ENCODE peak calls at places on chromosomes 6 and 20, in six cellular contexts. One of them, this sample, is unnamed.

GRCh38 chr6:17867880-17868279 is 119.6 kb downstream of the KIF13A start:
- DNase-seq in transverse colon: no peak
- DNase-seq in GM23248: peak; percentile 76
- DNase-seq in BJ: peak; percentile 53
- DNase-seq in mammary epithelial cell: peak; percentile 24
- DNase-seq in skeletal muscle cell: peak; percentile 38
- DNase-seq in this sample: peak; percentile 59

GRCh38 chr6:149261364-149261763 is 56.1 kb upstream of the TAB2 start:
- DNase-seq in BJ: no peak
- DNase-seq in skeletal muscle cell: no peak
- DNase-seq in GM23248: no peak
- DNase-seq in mammary epithelial cell: no peak
- DNase-seq in transverse colon: no peak
- DNase-seq in this sample: no peak

GRCh38 chr6:137277971-137278602 is 58.9 kb upstream of the IFNGR1 start:
- DNase-seq in BJ: peak; percentile 47
- DNase-seq in skeletal muscle cell: peak; percentile 36
- DNase-seq in transverse colon: no peak
- DNase-seq in mammary epithelial cell: peak; percentile 68
- DNase-seq in GM23248: peak; percentile 89
- DNase-seq in this sample: peak; percentile 66

GRCh38 chr6:157912326-157912725 is 69.3 kb upstream of the SYNJ2 start:
- DNase-seq in BJ: peak; percentile 50
- DNase-seq in mammary epithelial cell: peak; percentile 6
- DNase-seq in transverse colon: no peak
- DNase-seq in GM23248: peak; percentile 96
- DNase-seq in skeletal muscle cell: peak; percentile 79
- DNase-seq in this sample: no peak

GRCh38 chr6:44485601-44486000 is 98.1 kb downstream of the CDC5L start:
- DNase-seq in skeletal muscle cell: no peak
- DNase-seq in transverse colon: no peak
- DNase-seq in mammary epithelial cell: no peak
- DNase-seq in BJ: no peak
- DNase-seq in GM23248: no peak
- DNase-seq in this sample: no peak

GRCh38 chr20:61887694-61888093 is 178.0 kb downstream of the TAF4 start:
- DNase-seq in skeletal muscle cell: no peak
- DNase-seq in transverse colon: no peak
- DNase-seq in GM23248: no peak
- DNase-seq in mammary epithelial cell: no peak
- DNase-seq in BJ: no peak
- DNase-seq in this sample: no peak

GRCh38 chr6:166007349-166008263 is 160.0 kb downstream of the TBXT start:
- DNase-seq in transverse colon: peak; percentile 54
- DNase-seq in skeletal muscle cell: peak; percentile 78
- DNase-seq in mammary epithelial cell: no peak
- DNase-seq in GM23248: peak; percentile 78
- DNase-seq in BJ: no peak
- DNase-seq in this sample: peak; percentile 70

GRCh38 chr6:38774933-38775707 is 60.0 kb downstream of the DNAH8 start:
- DNase-seq in BJ: no peak
- DNase-seq in GM23248: no peak
- DNase-seq in mammary epithelial cell: no peak
- DNase-seq in transverse colon: no peak
- DNase-seq in skeletal muscle cell: no peak
- DNase-seq in this sample: no peak

GRCh38 chr6:161117329-161117707 is 125.7 kb downstream of the MAP3K4 start:
- DNase-seq in GM23248: no peak
- DNase-seq in mammary epithelial cell: no peak
- DNase-seq in skeletal muscle cell: no peak
- DNase-seq in transverse colon: no peak
- DNase-seq in BJ: no peak
- DNase-seq in this sample: no peak

GRCh38 chr20:43974665-43975064 is 60.0 kb downstream of the TOX2 start:
- DNase-seq in GM23248: no peak
- DNase-seq in BJ: no peak
- DNase-seq in mammary epithelial cell: peak; percentile 30
- DNase-seq in skeletal muscle cell: no peak
- DNase-seq in transverse colon: no peak
- DNase-seq in this sample: no peak

GRCh38 chr6:104572901-104573300 is 286.8 kb downstream of the HACE1 start:
- DNase-seq in GM23248: no peak
- DNase-seq in skeletal muscle cell: no peak
- DNase-seq in mammary epithelial cell: no peak
- DNase-seq in BJ: no peak
- DNase-seq in transverse colon: no peak
- DNase-seq in this sample: no peak

GRCh38 chr6:159693894-159694545 is 979 bp upstream of the SOD2 start:
- DNase-seq in skeletal muscle cell: no peak
- DNase-seq in transverse colon: peak; percentile 71
- DNase-seq in mammary epithelial cell: no peak
- DNase-seq in GM23248: peak; percentile 31
- DNase-seq in BJ: no peak
- DNase-seq in this sample: peak; percentile 71

GRCh38 chr6:151236668-151237401 is 2.9 kb upstream of the AKAP12 start:
- DNase-seq in transverse colon: no peak
- DNase-seq in mammary epithelial cell: no peak
- DNase-seq in GM23248: no peak
- DNase-seq in BJ: no peak
- DNase-seq in skeletal muscle cell: no peak
- DNase-seq in this sample: no peak

GRCh38 chr6:151241853-151242252 is 2.1 kb downstream of the AKAP12 start:
- DNase-seq in mammary epithelial cell: no peak
- DNase-seq in skeletal muscle cell: no peak
- DNase-seq in GM23248: no peak
- DNase-seq in BJ: no peak
- DNase-seq in transverse colon: no peak
- DNase-seq in this sample: no peak

GRCh38 chr6:151240036-151240685 is 394 bp downstream of the AKAP12 start:
- DNase-seq in GM23248: peak; percentile 79
- DNase-seq in skeletal muscle cell: peak; percentile 52
- DNase-seq in mammary epithelial cell: peak; percentile 45
- DNase-seq in BJ: no peak
- DNase-seq in transverse colon: peak; percentile 72
- DNase-seq in this sample: peak; percentile 91

GRCh38 chr6:151240861-151241642 is 1.3 kb downstream of the AKAP12 start:
- DNase-seq in GM23248: peak; percentile 72
- DNase-seq in transverse colon: peak; percentile 28
- DNase-seq in mammary epithelial cell: peak; percentile 66
- DNase-seq in BJ: no peak
- DNase-seq in skeletal muscle cell: peak; percentile 36
- DNase-seq in this sample: peak; percentile 82

DNA sequence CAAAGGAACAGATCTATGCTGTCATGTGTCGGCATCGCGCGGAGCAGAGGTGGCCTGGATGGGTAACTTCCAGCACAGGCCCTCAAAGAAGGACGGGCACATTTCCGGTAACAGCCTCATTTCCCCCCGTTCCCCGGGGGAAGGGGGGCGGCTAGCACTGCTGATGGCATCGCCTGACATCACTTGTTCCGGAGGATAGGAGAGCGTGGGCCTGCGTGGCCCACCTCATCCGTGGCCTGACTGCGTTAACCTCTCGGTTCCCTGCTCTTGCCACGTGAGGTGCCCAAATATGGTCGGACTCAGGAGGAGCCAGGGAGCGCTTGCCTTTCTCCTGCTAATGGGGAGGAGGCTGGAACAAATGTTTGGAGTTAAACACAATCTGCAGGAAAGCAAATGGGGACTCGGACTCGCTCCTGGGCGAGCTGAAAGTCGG is at the start of gene AKAP12:
- DNase-seq in BJ: no peak
- DNase-seq in GM23248: peak; percentile 54
- DNase-seq in transverse colon: peak; percentile 27
- DNase-seq in mammary epithelial cell: no peak
- DNase-seq in skeletal muscle cell: no peak
- DNase-seq in this sample: peak; percentile 80
- H3K4me3 ChIP-seq in BJ: peak within 1 kb of the TSS; percentile 88
- H3K4me3 ChIP-seq in GM23248: peak within 1 kb of the TSS; percentile 80
- H3K4me3 ChIP-seq in transverse colon: peak within 1 kb of the TSS; percentile 91
- H3K4me3 ChIP-seq in mammary epithelial cell: peak within 1 kb of the TSS; percentile 77
- H3K4me3 ChIP-seq in skeletal muscle cell: peak within 1 kb of the TSS; percentile 80
- H3K4me3 ChIP-seq in this sample: peak within 1 kb of the TSS; percentile 92

DNA sequence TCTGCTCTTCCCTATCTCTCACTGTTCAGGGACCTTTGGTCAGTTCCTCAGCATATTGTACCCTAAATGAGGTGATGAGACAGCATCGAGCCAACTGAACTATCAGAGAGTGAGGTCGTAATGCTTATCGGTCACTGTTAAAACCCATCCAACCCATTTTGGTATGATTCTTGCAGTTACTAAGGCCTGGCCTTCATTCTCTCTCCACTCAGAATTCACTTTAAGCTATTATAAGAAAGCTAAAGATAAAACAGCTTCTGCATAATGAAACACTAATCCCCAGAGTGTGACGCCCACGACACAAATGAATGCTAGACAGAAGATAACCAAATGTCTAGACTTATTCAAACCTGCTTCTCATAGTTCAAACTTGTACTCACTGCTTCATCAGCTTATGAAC is 175.8 kb downstream of the GMPR start:
- DNase-seq in mammary epithelial cell: no peak
- DNase-seq in GM23248: no peak
- DNase-seq in transverse colon: no peak
- DNase-seq in BJ: no peak
- DNase-seq in skeletal muscle cell: no peak
- DNase-seq in this sample: no peak
- H3K4me3 ChIP-seq in mammary epithelial cell: no peak overlapping the region
- H3K4me3 ChIP-seq in GM23248: no peak overlapping the region
- H3K4me3 ChIP-seq in transverse colon: no peak overlapping the region
- H3K4me3 ChIP-seq in BJ: no peak overlapping the region
- H3K4me3 ChIP-seq in skeletal muscle cell: no peak overlapping the region
- H3K4me3 ChIP-seq in this sample: no peak overlapping the region

DNA sequence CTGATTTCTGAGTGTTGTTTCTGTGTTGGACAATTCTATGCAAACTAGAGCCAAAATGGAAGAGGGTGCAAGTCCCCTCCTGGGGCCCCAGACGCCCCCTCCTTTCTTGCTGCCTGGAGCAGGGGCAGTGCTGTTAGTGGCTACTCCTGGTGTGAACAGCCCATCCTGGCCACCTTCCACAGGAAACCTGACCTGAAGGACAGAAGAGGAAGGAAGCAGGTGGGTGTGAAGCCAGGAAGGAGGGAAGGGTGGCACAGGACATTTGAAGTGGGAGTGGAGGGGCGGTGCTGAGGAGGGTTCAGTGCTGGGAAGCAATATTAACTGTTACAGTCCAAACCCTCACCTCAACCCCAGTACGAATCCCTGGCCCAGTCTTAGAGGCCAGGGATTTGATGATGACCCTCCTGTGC is 725 bp downstream of the PRICKLE4 start:
- DNase-seq in skeletal muscle cell: no peak
- DNase-seq in transverse colon: peak; percentile 63
- DNase-seq in BJ: no peak
- DNase-seq in mammary epithelial cell: no peak
- DNase-seq in GM23248: no peak
- DNase-seq in this sample: no peak
- H3K4me3 ChIP-seq in skeletal muscle cell: no peak overlapping the region
- H3K4me3 ChIP-seq in transverse colon: no peak overlapping the region
- H3K4me3 ChIP-seq in BJ: no peak overlapping the region
- H3K4me3 ChIP-seq in mammary epithelial cell: peak overlapping the region; percentile 35
- H3K4me3 ChIP-seq in GM23248: peak overlapping the region; percentile 88
- H3K4me3 ChIP-seq in this sample: peak overlapping the region; percentile 77

GRCh38 chr20:51799586-51799985 is 2.7 kb downstream of the SALL4 start:
- DNase-seq in skeletal muscle cell: no peak
- DNase-seq in GM23248: no peak
- DNase-seq in BJ: no peak
- DNase-seq in transverse colon: no peak
- DNase-seq in mammary epithelial cell: no peak
- DNase-seq in this sample: no peak
- H3K4me3 ChIP-seq in skeletal muscle cell: no peak overlapping the region
- H3K4me3 ChIP-seq in GM23248: no peak overlapping the region
- H3K4me3 ChIP-seq in BJ: no peak overlapping the region
- H3K4me3 ChIP-seq in transverse colon: no peak overlapping the region
- H3K4me3 ChIP-seq in mammary epithelial cell: no peak overlapping the region
- H3K4me3 ChIP-seq in this sample: no peak overlapping the region